ENCODE peak calls at places on chromosomes 11 and 22, in six cellular contexts. J is GM20000; F is T-cell; Q is retinal pigment epithelial cell; Y is NCI-H446 treated with DMSO at 0.1 percent for 48 hours; K is naive thymus-derived CD8-positive, alpha-beta T cell. P is an unnamed sample.

GRCh38 chr11:78331711-78332110 is 85.9 kb downstream of the GAB2 start:
- DNase-seq in J (no peak), F (no peak), Q (no peak), Y (no peak), K (no peak), P (no peak)

GRCh38 chr11:33585564-33585963 is 115.1 kb downstream of the C11orf91 start:
- DNase-seq in J (no peak), F (no peak), Q (no peak), Y (no peak), K (no peak), P (no peak)

GRCh38 chr11:125338886-125339811 is 156.9 kb downstream of the FEZ1 start:
- DNase-seq in J (no peak), F (no peak), Q (no peak), Y (no peak), K (no peak), P (no peak)

GRCh38 chr22:29641052-29641780 is 37.8 kb downstream of the NF2 start:
- DNase-seq in J (no peak), F (no peak), Q (no peak), Y (no peak), K (no peak), P (no peak)

GRCh38 chr11:72441647-72442267 is 7.4 kb upstream of the CLPB start:
- DNase-seq in J (no peak), F (no peak), Q (no peak), Y (no peak), K (no peak), P (no peak)

GRCh38 chr11:86499723-86500129 is 125.0 kb downstream of the CCDC81 start:
- DNase-seq in J (no peak), F (no peak), Q (no peak), Y (no peak), K (no peak), P (no peak)

GRCh38 chr22:23217171-23218052 is 37.1 kb downstream of the BCR start:
- DNase-seq in J (no peak), F (no peak), Q (no peak), Y (no peak), K (no peak), P (no peak)

GRCh38 chr11:27398413-27398780 is 35.4 kb upstream of the CCDC34 start:
- DNase-seq in J (no peak), F (no peak), Q (no peak), Y (peak), K (no peak), P (peak)

GRCh38 chr22:45879552-45879949 is 97.4 kb downstream of the WNT7B start:
- DNase-seq in J (no peak), F (no peak), Q (no peak), Y (no peak), K (no peak), P (no peak)

GRCh38 chr11:131254254-131254653 is 116.2 kb upstream of the NTM start:
- DNase-seq in J (no peak), F (no peak), Q (no peak), Y (no peak), K (no peak), P (no peak)

GRCh38 chr11:11297578-11297977 is 55.5 kb downstream of the CSNK2A3 start:
- DNase-seq in J (no peak), F (no peak), Q (no peak), Y (no peak), K (no peak), P (no peak)

GRCh38 chr22:46848227-46848626 is 85.8 kb downstream of the TBC1D22A start:
- DNase-seq in J (no peak), F (no peak), Q (no peak), Y (no peak), K (no peak), P (no peak)

GRCh38 chr11:5123802-5124521 is 14.2 kb downstream of the OR52A5 start:
- DNase-seq in J (peak), F (peak), Q (no peak), Y (peak), K (no peak), P (peak)

GRCh38 chr11:114673661-114674060 is 4.7 kb upstream of the NXPE2 start:
- DNase-seq in J (no peak), F (no peak), Q (no peak), Y (no peak), K (no peak), P (no peak)

GRCh38 chr11:10727259-10727851 is 23.7 kb upstream of the CTR9 start:
- DNase-seq in J (no peak), F (no peak), Q (no peak), Y (no peak), K (no peak), P (no peak)

GRCh38 chr11:71139516-71140205 is 112.7 kb downstream of the SHANK2 start:
- DNase-seq in J (no peak), F (no peak), Q (peak), Y (no peak), K (no peak), P (no peak)

GRCh38 chr11:77075425-77075905 is 8.7 kb downstream of the CAPN5 start:
- DNase-seq in J (no peak), F (no peak), Q (no peak), Y (no peak), K (no peak), P (no peak)

GRCh38 chr22:37162221-37163095 is 12.7 kb upstream of the IL2RB start:
- DNase-seq in J (peak), F (peak), Q (no peak), Y (no peak), K (no peak), P (no peak)

GRCh38 chr22:49564054-49564453 is 263.6 kb downstream of the BRD1 start:
- DNase-seq in J (no peak), F (no peak), Q (no peak), Y (no peak), K (no peak), P (no peak)

GRCh38 chr22:43829904-43830851 is 18.1 kb upstream of the EFCAB6 start:
- DNase-seq in J (no peak), F (no peak), Q (no peak), Y (peak), K (no peak), P (no peak)

GRCh38 chr11:32794439-32794838 is at the start of gene CCDC73:
- DNase-seq in J (no peak), F (no peak), Q (no peak), Y (no peak), K (no peak), P (no peak)

GRCh38 chr22:37817705-37818311 is 5.4 kb upstream of the GALR3 start:
- DNase-seq in J (peak), F (peak), Q (no peak), Y (no peak), K (peak), P (peak)

GRCh38 chr11:13761250-13761649 is 92.8 kb downstream of the FAR1 start:
- DNase-seq in J (no peak), F (no peak), Q (no peak), Y (no peak), K (no peak), P (no peak)

GRCh38 chr11:97361812-97362378 is 972.1 kb downstream of the JRKL start:
- DNase-seq in J (no peak), F (no peak), Q (no peak), Y (no peak), K (no peak), P (no peak)

GRCh38 chr11:18802381-18803257 is 11.0 kb upstream of the PTPN5 start:
- DNase-seq in J (peak), F (peak), Q (peak), Y (peak), K (no peak), P (peak)

GRCh38 chr11:33690290-33691050 is 10.2 kb downstream of the C11orf91 start:
- DNase-seq in J (no peak), F (no peak), Q (peak), Y (no peak), K (no peak), P (no peak)

GRCh38 chr22:29049655-29050263 is 11.9 kb downstream of the C22orf31 start:
- DNase-seq in J (no peak), F (no peak), Q (no peak), Y (no peak), K (no peak), P (no peak)

GRCh38 chr11:69027704-69028372 is 14.8 kb upstream of the MRGPRF start:
- DNase-seq in J (no peak), F (no peak), Q (no peak), Y (no peak), K (no peak), P (no peak)

GRCh38 chr22:50726643-50727340 is 11.2 kb upstream of the ACR start:
- DNase-seq in J (no peak), F (no peak), Q (no peak), Y (no peak), K (no peak), P (no peak)

GRCh38 chr11:119370486-119371046 is 10.9 kb downstream of the USP2 start:
- DNase-seq in J (no peak), F (no peak), Q (no peak), Y (no peak), K (no peak), P (no peak)

GRCh38 chr11:77487790-77488189 is 13.9 kb upstream of the PAK1 start:
- DNase-seq in J (no peak), F (no peak), Q (no peak), Y (no peak), K (no peak), P (no peak)

P was measured in WERI-Rb-1.